ENCODE peak calls at places on chromosomes 6 and 20, in nine cellular contexts. C is GM10248, Z is ovary, X is MM.1S, D is cardiac fibroblast, U is A549, A is Peyer's patch, G is B cell, J is astrocyte of the spinal cord. P is an unnamed sample.
A peak's percentile ranks its signal among the peaks of the same experiment; 100 is the strongest.

GRCh38 chr20:11716239-11716944 is 201.3 kb upstream of the BTBD3 start:
- DNase-seq in C (no peak), G (no peak), X (no peak), U (peak; percentile 78), J (peak; percentile 96), D (peak; percentile 31), Z (no peak), A (no peak), P (peak; percentile 78)

GRCh38 chr20:41234546-41234945 is 83.0 kb downstream of the ZHX3 start:
- DNase-seq in G (no peak), Z (no peak), C (no peak), D (peak; percentile 24), A (no peak), X (no peak), U (no peak), J (peak; percentile 26), P (no peak)

GRCh38 chr6:105424177-105424783 is 21.4 kb upstream of the PREP start:
- DNase-seq in A (peak; percentile 35), Z (peak; percentile 48), J (peak; percentile 76), U (peak; percentile 53), C (peak; percentile 58), D (peak; percentile 76), X (peak; percentile 64), G (peak; percentile 51), P (no peak)

GRCh38 chr20:20277772-20278382 is 90.0 kb upstream of the INSM1 start:
- DNase-seq in C (no peak), G (no peak), U (no peak), D (no peak), Z (no peak), J (no peak), X (no peak), A (no peak), P (no peak)

GRCh38 chr6:22106445-22106844 is 190.4 kb downstream of the PRL start:
- DNase-seq in J (no peak), U (no peak), D (no peak), X (no peak), C (no peak), Z (no peak), A (no peak), G (no peak), P (no peak)

GRCh38 chr6:125310994-125311649 is 9.4 kb upstream of the HDDC2 start:
- DNase-seq in C (peak; percentile 36), A (no peak), X (peak; percentile 42), D (peak; percentile 79), G (peak; percentile 31), Z (peak; percentile 34), J (peak; percentile 73), U (peak; percentile 63), P (no peak)

GRCh38 chr6:145076110-145076841 is 659.0 kb downstream of the EPM2A start:
- DNase-seq in A (no peak), D (no peak), X (no peak), G (no peak), U (no peak), J (no peak), C (no peak), Z (no peak), P (no peak)

GRCh38 chr20:10461495-10461894 is 26.4 kb downstream of the SLX4IP start:
- DNase-seq in J (no peak), D (no peak), A (no peak), G (no peak), Z (no peak), C (no peak), U (no peak), X (no peak), P (no peak)

GRCh38 chr6:45983041-45983440 is 32.6 kb downstream of the CLIC5 start:
- DNase-seq in C (no peak), X (no peak), G (no peak), Z (no peak), D (no peak), A (no peak), U (no peak), J (no peak), P (no peak)

GRCh38 chr6:107769053-107769658 is 55.0 kb downstream of the SCML4 start:
- DNase-seq in A (no peak), X (no peak), D (no peak), C (no peak), G (no peak), U (no peak), J (no peak), Z (no peak), P (no peak)

GRCh38 chr6:10414766-10415592 is at the start of gene TFAP2A:
- DNase-seq in J (no peak), X (no peak), A (no peak), G (peak; percentile 16), D (peak; percentile 61), U (peak; percentile 80), C (no peak), Z (no peak), P (no peak)
- TF ChIP-seq CTCF in J (peak; percentile 27), X (no peak), A (no peak), G (no peak), D (no peak), U (peak; percentile 51), C (no peak), Z (no peak), P (peak; percentile 66)

DNA sequence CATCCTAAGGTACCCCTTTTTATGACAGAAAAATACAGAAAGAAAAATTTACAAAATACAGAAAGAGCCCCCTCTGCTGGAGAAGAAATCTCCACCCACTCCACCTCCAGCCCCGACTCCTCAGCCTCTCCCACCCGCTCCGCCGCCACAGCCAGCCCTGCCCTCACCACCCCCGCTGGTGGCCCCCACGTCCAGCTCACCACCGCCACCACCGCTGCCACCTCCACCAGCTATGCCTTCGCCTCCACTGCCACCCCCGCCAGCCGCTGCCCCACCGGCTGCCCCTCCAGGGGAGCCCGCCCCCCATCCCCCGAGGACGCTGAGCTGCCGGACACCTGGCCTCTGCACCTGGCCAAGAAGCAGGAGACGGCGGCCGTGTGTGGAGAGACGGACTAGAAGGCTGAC is 17.7 kb downstream of the WFDC2 start:
- DNase-seq in A (no peak), G (peak; percentile 44), J (no peak), C (no peak), X (no peak), U (no peak), Z (no peak), D (no peak), P (no peak)
- TF ChIP-seq CTCF in A (no peak), G (peak; percentile 30), J (no peak), C (no peak), X (peak; percentile 11), U (peak; percentile 9), Z (no peak), D (no peak), P (no peak)

GRCh38 chr6:117655380-117655779 is 19.9 kb upstream of the NUS1 start:
- DNase-seq in J (no peak), C (no peak), D (no peak), X (no peak), A (no peak), G (no peak), U (no peak), Z (no peak), P (no peak)

GRCh38 chr6:117653949-117654348 is 21.3 kb upstream of the NUS1 start:
- DNase-seq in A (no peak), C (no peak), J (no peak), G (no peak), D (no peak), U (no peak), X (no peak), Z (no peak), P (no peak)
- TF ChIP-seq CTCF in A (no peak), C (no peak), J (no peak), G (no peak), D (no peak), U (no peak), X (no peak), Z (no peak), P (no peak)

DNA sequence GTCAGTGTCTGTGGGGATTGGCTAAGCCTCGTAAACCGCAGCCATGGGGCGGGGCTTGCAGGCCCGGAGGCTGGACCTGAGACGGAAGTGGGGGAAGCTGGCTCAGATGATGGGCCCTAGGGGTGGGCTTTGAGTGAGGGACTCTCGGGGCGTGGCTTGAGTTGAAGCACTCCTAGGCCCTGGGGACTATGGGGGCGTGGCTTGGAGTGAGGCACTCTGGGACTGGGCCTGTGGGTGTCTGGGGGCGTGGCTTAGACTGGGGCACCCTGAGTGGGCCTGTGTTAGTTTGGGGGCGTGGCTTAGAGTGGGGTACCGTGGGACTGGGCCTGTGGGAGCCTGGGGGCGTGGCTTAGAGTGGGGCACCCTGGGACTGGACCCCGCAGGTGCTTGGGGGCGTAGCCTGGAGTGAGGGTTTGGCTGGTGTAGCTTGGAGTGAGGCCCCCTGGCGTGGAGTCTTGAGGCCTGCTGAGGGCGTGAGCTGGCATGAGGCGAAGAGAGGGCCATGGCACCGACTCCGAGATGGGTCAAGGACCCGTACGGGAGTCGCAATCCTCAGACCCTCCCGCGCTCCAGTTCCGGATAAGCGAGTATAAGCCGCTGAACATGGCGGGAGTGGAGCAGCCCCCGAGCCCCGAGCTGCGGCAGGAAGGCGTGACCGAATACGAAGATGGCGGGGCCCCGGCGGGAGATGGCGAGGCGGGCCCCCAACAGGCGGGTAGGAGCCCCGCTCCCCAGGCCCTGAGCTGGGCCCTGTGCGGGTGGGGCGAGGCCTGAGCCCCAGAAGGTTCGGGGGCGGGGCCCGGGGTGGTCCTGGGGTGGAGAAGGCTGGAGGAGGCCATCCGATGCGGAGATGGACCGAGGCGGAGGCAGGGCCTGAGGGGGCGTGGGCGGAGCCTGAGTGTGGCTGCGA is 6.8 kb downstream of the L3MBTL1 start:
- DNase-seq in D (peak; percentile 99), Z (peak; percentile 99), X (peak; percentile 98), A (peak; percentile 100), C (peak; percentile 97), G (peak; percentile 93), J (peak; percentile 99), U (no peak), P (peak; percentile 93)
- TF ChIP-seq CTCF in D (peak; percentile 28), Z (peak; percentile 27), X (peak; percentile 40), A (peak; percentile 31), C (peak; percentile 22), G (peak; percentile 34), J (no peak), U (no peak), P (peak; percentile 43)